ENCODE peak calls at places on chromosome 6, in four cellular contexts. One of them, this sample, is unnamed.

GRCh38 chr6:14863896-14864850 is 381.7 kb upstream of the JARID2 start:
- DNase-seq in CD8-positive, alpha-beta T cell: no peak
- DNase-seq in astrocyte of the spinal cord: no peak
- DNase-seq in neural progenitor cell: peak
- DNase-seq in this sample: no peak

GRCh38 chr6:107032051-107032450 is 4.1 kb downstream of the MTRES1 start:
- DNase-seq in astrocyte of the spinal cord: no peak
- DNase-seq in CD8-positive, alpha-beta T cell: no peak
- DNase-seq in neural progenitor cell: no peak
- DNase-seq in this sample: no peak

GRCh38 chr6:6580225-6580870 is 8.2 kb upstream of the LY86 start:
- DNase-seq in CD8-positive, alpha-beta T cell: no peak
- DNase-seq in astrocyte of the spinal cord: no peak
- DNase-seq in neural progenitor cell: no peak
- DNase-seq in this sample: no peak

GRCh38 chr6:53768636-53769035 is 26.2 kb upstream of the LRRC1 start:
- DNase-seq in CD8-positive, alpha-beta T cell: no peak
- DNase-seq in neural progenitor cell: no peak
- DNase-seq in astrocyte of the spinal cord: no peak
- DNase-seq in this sample: no peak

GRCh38 chr6:75723382-75723781 is 25.7 kb upstream of the MYO6 start:
- DNase-seq in neural progenitor cell: no peak
- DNase-seq in astrocyte of the spinal cord: no peak
- DNase-seq in CD8-positive, alpha-beta T cell: no peak
- DNase-seq in this sample: no peak

GRCh38 chr6:149499066-149499465 is 14.3 kb upstream of the ZC3H12D start:
- DNase-seq in neural progenitor cell: no peak
- DNase-seq in astrocyte of the spinal cord: peak
- DNase-seq in CD8-positive, alpha-beta T cell: no peak
- DNase-seq in this sample: no peak

GRCh38 chr6:455835-456234 is 64.3 kb downstream of the IRF4 start:
- DNase-seq in astrocyte of the spinal cord: no peak
- DNase-seq in CD8-positive, alpha-beta T cell: no peak
- DNase-seq in neural progenitor cell: no peak
- DNase-seq in this sample: no peak

GRCh38 chr6:11778648-11779307 is at the start of gene ADTRP:
- DNase-seq in neural progenitor cell: no peak
- DNase-seq in CD8-positive, alpha-beta T cell: no peak
- DNase-seq in astrocyte of the spinal cord: no peak
- DNase-seq in this sample: no peak

GRCh38 chr6:45961125-45961524 is 54.5 kb downstream of the CLIC5 start:
- DNase-seq in neural progenitor cell: no peak
- DNase-seq in astrocyte of the spinal cord: no peak
- DNase-seq in CD8-positive, alpha-beta T cell: no peak
- DNase-seq in this sample: no peak

GRCh38 chr6:23826587-23826986 is 299.4 kb upstream of the NRSN1 start:
- DNase-seq in astrocyte of the spinal cord: no peak
- DNase-seq in neural progenitor cell: no peak
- DNase-seq in CD8-positive, alpha-beta T cell: no peak
- DNase-seq in this sample: no peak

GRCh38 chr6:154861825-154862224 is 128.6 kb downstream of the SCAF8 start:
- DNase-seq in neural progenitor cell: no peak
- DNase-seq in astrocyte of the spinal cord: no peak
- DNase-seq in CD8-positive, alpha-beta T cell: no peak
- DNase-seq in this sample: no peak

DNA sequence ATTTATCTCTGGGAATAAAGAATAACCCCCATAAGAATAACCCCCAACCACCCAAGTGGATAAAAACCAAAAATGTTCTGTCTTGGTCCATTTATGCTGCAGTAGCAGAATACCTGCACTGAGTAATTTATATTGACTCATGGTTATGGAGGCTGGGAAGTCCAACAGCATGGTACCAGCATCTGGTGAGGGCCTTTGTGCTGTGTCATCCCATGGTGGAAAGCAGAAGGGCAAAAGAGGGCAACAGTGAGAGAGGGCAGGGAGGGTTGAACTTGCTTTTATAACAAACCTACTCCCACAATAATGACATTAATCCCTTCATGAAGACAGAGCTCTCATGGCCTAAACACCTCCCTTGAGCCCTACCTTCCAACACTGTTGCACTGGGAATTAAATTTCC is 133.7 kb downstream of the ERMARD start:
- DNase-seq in neural progenitor cell: no peak
- DNase-seq in astrocyte of the spinal cord: no peak
- DNase-seq in CD8-positive, alpha-beta T cell: no peak
- DNase-seq in this sample: no peak
- TF ChIP-seq CTCF in neural progenitor cell: no peak
- TF ChIP-seq CTCF in astrocyte of the spinal cord: no peak
- TF ChIP-seq CTCF in CD8-positive, alpha-beta T cell: no peak
- TF ChIP-seq CTCF in this sample: no peak

DNA sequence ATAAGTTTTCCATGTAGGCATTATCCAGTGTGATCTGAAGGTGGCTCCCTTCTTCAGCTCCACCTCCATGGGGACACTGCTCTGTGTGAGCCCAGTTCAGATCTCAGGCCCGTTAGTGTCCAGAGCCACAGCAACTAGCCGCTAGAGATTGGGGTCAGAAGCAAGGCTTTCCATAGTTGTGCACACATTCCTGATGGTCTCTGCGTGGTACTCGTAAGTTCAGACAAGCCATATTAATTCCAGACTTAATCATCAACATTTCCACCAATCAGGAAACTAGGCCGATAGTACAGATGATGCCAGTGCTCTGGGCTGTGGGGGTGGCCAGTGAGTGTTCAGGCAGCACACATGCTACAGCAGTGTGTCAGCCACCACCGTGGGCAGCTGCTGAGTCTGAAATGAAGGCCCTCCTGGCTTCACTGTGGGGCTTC is 17.5 kb upstream of the SYNCRIP start:
- DNase-seq in astrocyte of the spinal cord: peak
- DNase-seq in CD8-positive, alpha-beta T cell: no peak
- DNase-seq in neural progenitor cell: no peak
- DNase-seq in this sample: no peak
- TF ChIP-seq CTCF in astrocyte of the spinal cord: peak
- TF ChIP-seq CTCF in CD8-positive, alpha-beta T cell: no peak
- TF ChIP-seq CTCF in neural progenitor cell: no peak
- TF ChIP-seq CTCF in this sample: no peak

GRCh38 chr6:167817016-167817415 is 9.7 kb upstream of the AFDN start:
- DNase-seq in astrocyte of the spinal cord: no peak
- DNase-seq in neural progenitor cell: no peak
- DNase-seq in CD8-positive, alpha-beta T cell: no peak
- DNase-seq in this sample: no peak
- TF ChIP-seq CTCF in astrocyte of the spinal cord: no peak
- TF ChIP-seq CTCF in neural progenitor cell: no peak
- TF ChIP-seq CTCF in CD8-positive, alpha-beta T cell: no peak
- TF ChIP-seq CTCF in this sample: no peak

DNA sequence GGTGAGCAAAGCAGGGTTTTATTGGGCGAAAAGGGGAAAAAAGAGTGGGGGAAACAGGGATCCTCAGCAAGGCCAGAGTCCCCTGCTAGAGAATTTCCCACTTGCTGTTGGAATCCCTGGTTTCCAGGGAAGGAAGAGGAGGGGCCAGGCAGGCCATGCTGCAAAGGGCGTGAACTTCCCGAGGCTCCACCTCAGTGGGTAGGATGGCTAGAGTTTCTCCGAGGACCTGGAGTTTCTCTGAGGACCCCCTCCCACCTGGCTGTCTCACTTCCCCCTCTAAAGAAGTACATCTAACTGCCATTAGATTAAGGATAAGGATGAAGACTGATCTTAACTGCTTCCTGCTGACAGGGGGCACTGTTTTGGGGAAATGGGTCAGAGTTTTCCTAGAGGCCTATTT is 1239.3 kb upstream of the GJE1 start:
- DNase-seq in astrocyte of the spinal cord: no peak
- DNase-seq in CD8-positive, alpha-beta T cell: no peak
- DNase-seq in neural progenitor cell: no peak
- DNase-seq in this sample: no peak
- TF ChIP-seq CTCF in astrocyte of the spinal cord: no peak
- TF ChIP-seq CTCF in CD8-positive, alpha-beta T cell: no peak
- TF ChIP-seq CTCF in neural progenitor cell: peak
- TF ChIP-seq CTCF in this sample: no peak

GRCh38 chr6:85118233-85118632 is 331.6 kb upstream of the NT5E start:
- DNase-seq in neural progenitor cell: no peak
- DNase-seq in astrocyte of the spinal cord: no peak
- DNase-seq in CD8-positive, alpha-beta T cell: no peak
- DNase-seq in this sample: no peak
- TF ChIP-seq CTCF in neural progenitor cell: peak
- TF ChIP-seq CTCF in astrocyte of the spinal cord: peak
- TF ChIP-seq CTCF in CD8-positive, alpha-beta T cell: no peak
- TF ChIP-seq CTCF in this sample: peak

DNA sequence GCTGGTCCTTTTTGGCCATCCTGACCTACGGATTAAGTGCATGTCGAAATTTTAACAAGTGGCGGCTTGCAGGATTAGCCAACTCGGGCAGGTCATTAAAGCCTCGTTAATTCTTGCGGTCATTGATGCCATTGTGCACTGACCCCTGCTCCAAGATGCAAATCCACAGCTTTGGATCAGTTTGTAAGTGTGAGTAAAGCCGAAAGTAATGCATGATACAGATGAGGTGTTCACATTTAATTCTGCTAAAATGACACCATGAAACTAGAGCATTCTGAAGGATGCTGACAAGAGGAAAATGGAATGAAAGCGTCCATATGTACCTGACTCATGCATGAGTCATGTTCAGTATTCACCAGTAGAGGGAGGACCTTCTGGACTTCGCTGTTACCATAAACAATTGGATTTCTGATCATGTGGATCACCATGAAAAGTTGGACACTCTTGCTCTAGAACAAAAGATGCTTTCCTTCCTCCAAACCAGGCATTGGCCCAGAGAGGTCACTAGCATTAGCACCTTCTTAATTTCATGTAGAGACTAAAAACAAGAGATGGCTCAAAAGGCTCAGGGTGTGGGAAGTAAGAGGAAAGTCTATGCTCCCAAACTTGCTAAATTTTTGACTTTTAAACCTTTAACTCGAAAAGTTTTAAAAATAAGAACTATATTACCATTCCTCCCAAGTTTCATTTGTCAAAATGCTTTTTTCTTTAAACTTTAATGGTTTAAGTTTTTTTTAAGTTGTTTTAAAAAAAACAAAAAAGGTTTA is 48.0 kb downstream of the MUC22 start:
- DNase-seq in neural progenitor cell: peak
- DNase-seq in astrocyte of the spinal cord: peak
- DNase-seq in CD8-positive, alpha-beta T cell: no peak
- DNase-seq in this sample: no peak
- TF ChIP-seq CTCF in neural progenitor cell: peak
- TF ChIP-seq CTCF in astrocyte of the spinal cord: peak
- TF ChIP-seq CTCF in CD8-positive, alpha-beta T cell: peak
- TF ChIP-seq CTCF in this sample: peak

GRCh38 chr6:55528624-55529023 is 50.4 kb downstream of the HMGCLL1 start:
- DNase-seq in astrocyte of the spinal cord: peak
- DNase-seq in neural progenitor cell: peak
- DNase-seq in CD8-positive, alpha-beta T cell: no peak
- DNase-seq in this sample: no peak
- TF ChIP-seq CTCF in astrocyte of the spinal cord: peak
- TF ChIP-seq CTCF in neural progenitor cell: peak
- TF ChIP-seq CTCF in CD8-positive, alpha-beta T cell: no peak
- TF ChIP-seq CTCF in this sample: peak